ENCODE peak calls at places on chromosomes 4 and X, in nine cellular contexts. P is omental fat pad, O is upper lobe of right lung, W is PC-3, F is hepatocyte, I is kidney epithelial cell, U is nephron progenitor cell, D is K562, K is endothelial cell. B is an unnamed sample.

GRCh38 chr4:53119685-53120084 is 246.2 kb downstream of the SCFD2 start:
- DNase-seq in W (no peak), D (no peak), P (no peak), K (no peak), O (no peak), F (peak), I (no peak), U (peak), B (peak)

GRCh38 chr4:189845145-189845846 is 95.4 kb upstream of the FRG1 start:
- DNase-seq in D (no peak), U (no peak), P (no peak), O (no peak), K (no peak), I (no peak), F (no peak), W (peak), B (peak)

GRCh38 chr4:43619219-43619618 is 726.7 kb downstream of the GRXCR1 start:
- DNase-seq in W (peak), D (no peak), O (no peak), I (no peak), F (no peak), P (no peak), K (no peak), U (no peak), B (no peak)

GRCh38 chr4:153432971-153433752 is 33.0 kb upstream of the TMEM131L start:
- DNase-seq in K (peak), D (peak), F (peak), O (no peak), I (no peak), W (peak), U (no peak), P (no peak), B (peak)

GRCh38 chr4:39237179-39237578 is 54.9 kb downstream of the WDR19 start:
- DNase-seq in I (no peak), U (no peak), F (peak), P (no peak), D (no peak), O (no peak), K (no peak), W (no peak), B (no peak)

GRCh38 chr4:184450045-184450444 is 24.3 kb downstream of the IRF2 start:
- DNase-seq in F (no peak), W (peak), D (no peak), I (no peak), K (no peak), O (no peak), P (no peak), U (no peak), B (peak)

GRCh38 chrX:128543114-128543513 is 490.9 kb upstream of the ACTRT1 start:
- DNase-seq in K (no peak), W (no peak), D (no peak), U (no peak), I (no peak), P (no peak), O (no peak), F (no peak), B (no peak)

GRCh38 chr4:145154573-145154972 is 25.8 kb downstream of the OTUD4 start:
- DNase-seq in U (peak), P (no peak), K (peak), F (peak), O (no peak), W (peak), D (no peak), I (no peak), B (peak)

GRCh38 chr4:108078024-108078733 is 88.5 kb downstream of the HADH start:
- DNase-seq in I (no peak), K (no peak), F (no peak), U (no peak), D (no peak), O (no peak), W (no peak), P (no peak), B (peak)

GRCh38 chrX:41084360-41085104 is 713 bp upstream of the USP9X start:
- DNase-seq in I (peak), F (peak), K (peak), D (peak), P (peak), O (peak), W (peak), U (peak), B (peak)

GRCh38 chr4:12389604-12390003 is 960.9 kb upstream of the HS3ST1 start:
- DNase-seq in U (no peak), F (no peak), K (no peak), D (no peak), I (no peak), O (no peak), W (no peak), P (no peak), B (no peak)

GRCh38 chrX:44585866-44586265 is 43.2 kb upstream of the FUNDC1 start:
- DNase-seq in W (no peak), P (no peak), D (no peak), F (no peak), K (no peak), U (no peak), I (no peak), O (no peak), B (no peak)

GRCh38 chr4:158768577-158769174 is at the start of gene FNIP2:
- DNase-seq in W (peak), O (peak), P (peak), F (peak), U (peak), I (no peak), D (peak), K (peak), B (peak)

GRCh38 chrX:3231766-3232165 is 114.7 kb downstream of the MXRA5 start:
- DNase-seq in F (no peak), K (no peak), P (no peak), O (no peak), W (no peak), D (no peak), U (no peak), I (no peak), B (no peak)

GRCh38 chr4:166435449-166435848 is 562.4 kb downstream of the TLL1 start:
- DNase-seq in O (no peak), W (peak), K (no peak), I (peak), F (no peak), P (no peak), D (no peak), U (no peak), B (peak)

GRCh38 chrX:137171626-137172025 is 137.8 kb upstream of the GPR101 start:
- DNase-seq in W (no peak), D (no peak), K (no peak), O (no peak), I (no peak), U (no peak), F (no peak), P (no peak), B (no peak)

GRCh38 chrX:153060095-153060445 is 3.8 kb downstream of the PNMA3 start:
- DNase-seq in P (no peak), K (no peak), U (no peak), O (no peak), I (no peak), F (no peak), D (no peak), W (no peak), B (no peak)

GRCh38 chr4:16259531-16260246 is 33.4 kb upstream of the TAPT1 start:
- DNase-seq in D (no peak), U (no peak), I (no peak), K (no peak), W (no peak), O (no peak), F (no peak), P (no peak), B (peak)

GRCh38 chr4:135316266-135316779 is 1114.7 kb upstream of the PABPC4L start:
- DNase-seq in D (no peak), P (no peak), O (no peak), K (no peak), I (no peak), U (no peak), W (no peak), F (peak), B (no peak)

GRCh38 chr4:158161561-158162354 is 11.1 kb downstream of the GASK1B start:
- DNase-seq in O (no peak), F (peak), K (no peak), W (peak), P (no peak), U (no peak), D (no peak), I (peak), B (peak)

GRCh38 chr4:6389426-6389825 is 83.0 kb downstream of the PPP2R2C start:
- DNase-seq in W (no peak), U (no peak), O (no peak), F (no peak), K (no peak), I (no peak), D (no peak), P (no peak), B (no peak)

GRCh38 chr4:53039741-53040458 is 177.8 kb downstream of the RASL11B start:
- DNase-seq in K (no peak), O (no peak), F (no peak), P (no peak), W (no peak), U (no peak), I (no peak), D (peak), B (no peak)

GRCh38 chr4:6548201-6548881 is 26.6 kb upstream of the MAN2B2 start:
- DNase-seq in K (peak), D (peak), P (no peak), O (no peak), I (no peak), F (no peak), U (peak), W (peak), B (peak)

GRCh38 chrX:100948557-100948956 is 19.8 kb upstream of the XKRX start:
- DNase-seq in K (no peak), F (no peak), O (no peak), I (no peak), W (no peak), U (no peak), D (no peak), P (no peak), B (no peak)

GRCh38 chrX:7927259-7928167 is at the start of gene PNPLA4:
- DNase-seq in D (peak), F (peak), K (peak), O (peak), U (peak), W (peak), I (peak), P (peak), B (peak)
- TF ChIP-seq CTCF in D (peak), F (peak), K (no peak), O (peak), U (peak), W (no peak), I (no peak), P (no peak), B (no peak)

GRCh38 chrX:125205084-125205917 is 114.4 kb upstream of the TEX13C start:
- DNase-seq in W (peak), U (peak), P (no peak), D (no peak), F (peak), K (peak), I (peak), O (no peak), B (peak)
- TF ChIP-seq CTCF in W (peak), U (peak), P (no peak), D (no peak), F (peak), K (no peak), I (peak), O (no peak), B (no peak)

DNA sequence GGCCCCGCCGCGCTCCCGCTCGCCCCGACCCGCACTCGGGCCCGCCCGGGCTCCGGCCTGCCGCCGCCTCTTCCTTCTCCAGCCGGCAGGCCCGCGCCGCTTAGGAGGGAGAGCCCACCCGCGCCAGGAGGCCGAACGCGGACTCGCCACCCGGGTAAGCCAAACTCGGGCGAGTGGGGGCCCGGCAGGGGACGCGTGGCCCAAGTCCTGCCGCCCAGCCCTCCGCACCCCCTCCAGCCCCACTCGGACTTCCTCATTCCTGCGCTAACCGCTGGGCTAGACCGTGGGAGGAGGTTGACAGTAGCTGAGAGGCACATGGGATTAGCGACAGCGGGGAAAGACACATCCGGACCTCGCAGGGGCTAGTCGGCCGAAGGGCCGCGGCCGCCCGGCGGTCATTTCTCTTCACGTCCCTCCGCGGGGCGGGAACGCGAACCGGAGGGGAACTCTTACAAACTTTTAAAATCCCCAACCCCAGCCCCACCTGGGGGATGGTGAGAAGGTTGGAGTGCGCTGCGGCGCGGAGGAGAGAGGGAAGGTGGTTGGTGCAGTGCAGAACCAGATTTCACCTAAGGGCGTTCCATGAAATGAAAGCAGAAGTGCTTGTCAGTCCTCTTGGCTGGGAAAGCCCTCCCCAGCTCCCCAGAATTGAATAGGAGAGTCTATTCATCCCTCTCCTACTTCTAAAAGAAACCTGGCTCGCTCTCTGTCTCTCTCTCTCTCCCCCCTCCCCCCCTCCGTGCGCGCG is 650 bp downstream of the NFKB1 start:
- DNase-seq in F (peak), O (peak), P (peak), D (peak), U (peak), K (peak), I (peak), W (peak), B (peak)
- TF ChIP-seq CTCF in F (no peak), O (no peak), P (no peak), D (no peak), U (no peak), K (no peak), I (no peak), W (no peak), B (no peak)

DNA sequence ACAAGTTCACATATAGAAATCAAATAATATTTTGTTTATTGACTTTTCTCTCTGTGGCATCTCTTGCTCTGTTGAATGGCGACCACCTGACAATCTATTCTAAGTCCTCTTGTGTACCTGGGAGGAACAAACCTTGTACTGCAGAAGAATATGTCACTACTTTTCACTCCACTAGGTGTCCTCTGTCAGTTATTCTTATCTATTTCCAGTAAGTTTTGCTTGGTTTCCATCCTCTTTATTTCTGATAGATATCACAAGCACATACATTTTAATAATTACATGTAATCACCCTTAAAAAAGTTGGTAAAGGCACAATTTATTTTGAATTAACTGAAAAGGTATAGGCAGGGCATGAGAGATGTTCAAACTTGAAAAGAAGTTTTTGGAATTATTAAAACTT is 238.4 kb downstream of the SNCA start:
- DNase-seq in O (no peak), F (peak), P (no peak), K (no peak), D (no peak), W (peak), U (no peak), I (no peak), B (peak)
- TF ChIP-seq CTCF in O (peak), F (peak), P (no peak), K (peak), D (no peak), W (peak), U (peak), I (peak), B (peak)

DNA sequence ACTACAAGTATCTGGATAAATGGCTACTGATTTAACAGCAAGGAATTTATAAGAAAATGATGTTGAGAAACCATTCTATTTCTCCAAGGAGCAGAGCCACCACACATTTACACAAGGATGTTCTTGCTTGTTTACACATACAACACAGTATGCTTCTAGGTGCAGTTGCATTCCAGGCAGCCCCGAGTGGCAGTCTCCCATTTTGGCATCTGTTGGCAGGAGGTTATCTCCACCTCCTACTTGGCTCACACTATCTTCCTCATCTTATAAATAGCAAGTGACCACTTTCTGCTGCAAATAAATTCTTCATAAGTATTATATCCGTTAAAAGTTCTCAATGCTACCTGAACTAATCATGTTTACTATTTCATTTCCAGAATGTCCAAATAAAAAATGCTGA is 115.6 kb downstream of the HS6ST2 start:
- DNase-seq in U (no peak), D (no peak), P (no peak), W (no peak), F (no peak), O (no peak), I (no peak), K (no peak), B (no peak)
- TF ChIP-seq CTCF in U (no peak), D (no peak), P (no peak), W (no peak), F (no peak), O (no peak), I (no peak), K (no peak), B (no peak)

B was measured in fibroblast of mammary gland.